ENCODE peak calls at places on chromosome 1, in four cellular contexts. H is A549, Q is H1, V is NB4. B is an unnamed sample.

GRCh38 chr1:44237721-44238457 is 24.6 kb downstream of the DMAP1 start:
- DNase-seq in Q (peak; percentile 91), V (peak; percentile 17), H (no peak), B (no peak)

GRCh38 chr1:153422450-153423068 is 6.2 kb downstream of the S100A7A start:
- DNase-seq in Q (peak; percentile 88), V (peak; percentile 66), H (peak; percentile 48), B (peak; percentile 34)

GRCh38 chr1:14599787-14600186 is 1.3 kb downstream of the KAZN start:
- DNase-seq in Q (no peak), H (no peak), V (no peak), B (no peak)

GRCh38 chr1:25541889-25542658 is 1.3 kb upstream of the LDLRAP1 start:
- DNase-seq in H (no peak), Q (no peak), V (no peak), B (no peak)

GRCh38 chr1:17561561-17561985 is 22.1 kb downstream of the ARHGEF10L start:
- DNase-seq in H (no peak), V (no peak), Q (no peak), B (no peak)

GRCh38 chr1:70509996-70510876 is 99.2 kb downstream of the CTH start:
- DNase-seq in H (peak; percentile 66), V (peak; percentile 86), Q (no peak), B (peak; percentile 50)

GRCh38 chr1:48916121-48917069 is 139.7 kb upstream of the BEND5 start:
- DNase-seq in Q (peak; percentile 54), V (peak; percentile 32), H (peak; percentile 71), B (peak; percentile 29)

GRCh38 chr1:192493584-192493983 is 82.0 kb upstream of the RGS1 start:
- DNase-seq in H (no peak), V (no peak), Q (no peak), B (no peak)

GRCh38 chr1:2213576-2214505 is 14.3 kb upstream of the SKI start:
- DNase-seq in Q (no peak), V (no peak), H (no peak), B (no peak)

GRCh38 chr1:175192630-175193338 is at the start of gene KIAA0040:
- DNase-seq in H (peak; percentile 62), Q (peak; percentile 72), V (peak; percentile 64), B (peak; percentile 65)

GRCh38 chr1:181918893-181919728 is 142.4 kb downstream of the ZNF648 start:
- DNase-seq in H (no peak), V (no peak), Q (peak; percentile 49), B (no peak)

GRCh38 chr1:226603030-226603960 is 54.7 kb downstream of the STUM start:
- DNase-seq in Q (no peak), H (no peak), V (no peak), B (no peak)

GRCh38 chr1:226601456-226601855 is 52.9 kb downstream of the STUM start:
- DNase-seq in V (no peak), H (no peak), Q (no peak), B (no peak)

GRCh38 chr1:226603976-226604845 is 55.6 kb downstream of the STUM start:
- DNase-seq in Q (peak; percentile 50), H (no peak), V (no peak), B (no peak)

GRCh38 chr1:226600254-226600653 is 51.7 kb downstream of the STUM start:
- DNase-seq in V (no peak), H (no peak), Q (no peak), B (no peak)

GRCh38 chr1:226602186-226603029 is 53.8 kb downstream of the STUM start:
- DNase-seq in Q (no peak), V (no peak), H (no peak), B (no peak)
- TF ChIP-seq MAX in Q (no peak), V (no peak), H (no peak), B (no peak)

DNA sequence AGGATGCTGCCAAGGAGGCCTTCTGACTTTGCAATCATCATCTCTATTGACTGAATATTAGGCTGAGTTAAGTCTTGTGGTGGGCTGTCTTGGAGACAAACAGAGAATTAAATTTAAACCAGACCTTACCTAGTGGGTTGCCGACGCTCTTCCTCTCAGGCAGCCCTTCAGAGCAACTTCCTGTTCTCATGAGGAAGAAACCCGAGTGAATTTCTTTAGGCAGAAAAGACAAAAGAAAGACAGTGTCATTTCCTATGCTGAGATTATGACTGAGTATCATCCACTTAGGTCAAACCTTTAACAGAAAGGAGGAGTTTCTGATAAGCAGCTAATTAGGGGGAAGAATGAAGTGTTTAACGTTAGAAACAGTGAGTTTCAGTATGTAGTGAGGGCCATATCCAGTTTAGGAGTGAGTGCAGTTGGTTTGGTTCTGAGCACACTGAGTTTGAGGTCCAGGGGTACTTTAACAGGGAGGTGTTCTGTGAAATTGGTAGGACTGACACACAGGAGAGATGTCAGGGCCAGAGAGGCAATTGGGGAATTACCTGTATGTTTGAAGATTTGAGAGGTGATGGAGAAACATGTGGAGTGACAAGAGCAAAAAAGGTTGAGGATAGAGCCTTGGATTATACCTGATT is 38.7 kb downstream of the FASLG start:
- DNase-seq in Q (no peak), V (peak; percentile 8), H (no peak), B (no peak)
- TF ChIP-seq MAX in Q (no peak), V (no peak), H (no peak), B (no peak)

GRCh38 chr1:11052839-11053757 is 6.1 kb upstream of the MASP2 start:
- DNase-seq in H (no peak), V (peak; percentile 51), Q (peak; percentile 78), B (no peak)
- TF ChIP-seq MAX in H (no peak), V (no peak), Q (peak; percentile 94), B (peak; percentile 41)

GRCh38 chr1:155466996-155467395 is 95.6 kb downstream of the ASH1L start:
- DNase-seq in V (no peak), H (peak; percentile 24), Q (no peak), B (no peak)

GRCh38 chr1:155466617-155466972 is 96.0 kb downstream of the ASH1L start:
- DNase-seq in Q (no peak), V (no peak), H (no peak), B (no peak)

GRCh38 chr1:155458111-155458510 is 104.5 kb downstream of the ASH1L start:
- DNase-seq in V (no peak), H (no peak), Q (no peak), B (peak; percentile 60)

DNA sequence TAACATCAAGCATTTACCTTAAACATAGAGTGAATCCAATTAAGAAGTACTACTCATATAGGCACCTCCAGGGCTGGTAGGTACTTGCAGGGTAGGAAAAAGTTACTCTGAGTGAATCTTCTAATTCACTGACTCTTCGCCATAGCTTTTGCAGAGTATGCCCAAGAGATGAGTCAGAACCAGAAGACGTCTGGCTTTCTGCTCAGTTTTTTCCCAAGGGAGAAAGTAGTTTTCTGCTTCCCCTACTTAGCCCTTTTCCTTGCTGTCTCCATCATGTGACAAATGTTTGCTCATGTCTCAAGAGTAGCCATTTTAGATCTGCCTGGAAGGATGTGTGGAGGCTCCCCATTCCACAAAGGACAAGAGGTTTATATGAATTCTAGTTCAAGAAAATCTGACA is 98.7 kb downstream of the ASH1L start:
- DNase-seq in Q (no peak), V (peak; percentile 54), H (peak; percentile 16), B (no peak)
- TF ChIP-seq MAX in Q (no peak), V (no peak), H (no peak), B (no peak)

B was measured in HepG2.